ENCODE peak calls at places on chromosomes 6 and 20, in four cellular contexts. U is effector memory CD4-positive, alpha-beta T cell; E is IMR-90; C is OCI-LY7. J is an unnamed sample. For H3K4me1 and H3K9me3, the result is how much of the 10 kb centered on the place peaks cover.

GRCh38 chr6:141988954-141989705 is 143.6 kb upstream of the GJE1 start:
- DNase-seq in U (no peak), E (peak), C (peak), J (peak)

GRCh38 chr6:42426191-42426590 is 25.5 kb downstream of the TRERF1 start:
- DNase-seq in U (no peak), E (no peak), C (no peak), J (no peak)

GRCh38 chr20:35000922-35001595 is 45.4 kb downstream of the MYH7B start:
- DNase-seq in U (no peak), E (no peak), C (no peak), J (no peak)

GRCh38 chr20:51529758-51530157 is 12.8 kb downstream of the NFATC2 start:
- DNase-seq in U (peak), E (peak), C (peak), J (peak)

GRCh38 chr6:124512431-124512830 is 449.8 kb upstream of the RNF217 start:
- DNase-seq in U (no peak), E (no peak), C (no peak), J (no peak)

GRCh38 chr6:138882369-138883017 is 86.6 kb downstream of the ECT2L start:
- DNase-seq in U (no peak), E (no peak), C (no peak), J (no peak)

GRCh38 chr6:157699777-157700636 is 123.0 kb upstream of the SNX9 start:
- DNase-seq in U (no peak), E (no peak), C (no peak), J (no peak)

GRCh38 chr20:15992564-15992963 is 580.7 kb downstream of the KIF16B start:
- DNase-seq in U (no peak), E (no peak), C (no peak), J (no peak)

GRCh38 chr6:54988576-54988975 is 142.0 kb downstream of the FAM83B start:
- DNase-seq in U (no peak), E (peak), C (no peak), J (no peak)

GRCh38 chr6:147054871-147055270 is 149.3 kb upstream of the STXBP5 start:
- DNase-seq in U (no peak), E (no peak), C (no peak), J (no peak)

GRCh38 chr6:16334671-16335070 is 96.3 kb downstream of the GMPR start:
- DNase-seq in U (no peak), E (peak), C (no peak), J (no peak)

GRCh38 chr20:3380228-3381070 is 27.0 kb downstream of the DNAAF9 start:
- DNase-seq in U (no peak), E (peak), C (no peak), J (no peak)

GRCh38 chr6:73562557-73562956 is 41.7 kb upstream of the EEF1A1 start:
- DNase-seq in U (no peak), E (no peak), C (no peak), J (no peak)

GRCh38 chr6:31815025-31815838 is at the start of the genes HSPA1A and HSPA1L:
- DNase-seq in U (peak), E (peak), C (no peak), J (peak)

GRCh38 chr6:2552648-2553154 is 198.0 kb downstream of the MYLK4 start:
- DNase-seq in U (no peak), E (peak), C (no peak), J (no peak)

GRCh38 chr6:34132486-34133185 is 13.3 kb downstream of the GRM4 start:
- DNase-seq in U (no peak), E (peak), C (peak), J (peak)

GRCh38 chr6:85459224-85459901 is 9.5 kb downstream of the NT5E start:
- DNase-seq in U (no peak), E (peak), C (no peak), J (no peak)

GRCh38 chr6:109299695-109300564 is 82.3 kb downstream of the CD164 start:
- DNase-seq in U (no peak), E (no peak), C (no peak), J (no peak)

GRCh38 chr20:37361336-37361735 is 15.4 kb downstream of the SRC start:
- DNase-seq in U (no peak), E (no peak), C (no peak), J (no peak)

GRCh38 chr6:34514593-34515472 is 41.3 kb downstream of the SPDEF start:
- DNase-seq in U (no peak), E (peak), C (no peak), J (no peak)

GRCh38 chr6:137762168-137763090 is 104.6 kb upstream of the TNFAIP3 start:
- DNase-seq in U (no peak), E (no peak), C (no peak), J (peak)

GRCh38 chr6:119138906-119139541 is 60.6 kb upstream of the FAM184A start:
- DNase-seq in U (no peak), E (no peak), C (no peak), J (no peak)

GRCh38 chr6:17269840-17270239 is 11.3 kb upstream of the RBM24 start:
- DNase-seq in U (no peak), E (peak), C (no peak), J (no peak)

DNA sequence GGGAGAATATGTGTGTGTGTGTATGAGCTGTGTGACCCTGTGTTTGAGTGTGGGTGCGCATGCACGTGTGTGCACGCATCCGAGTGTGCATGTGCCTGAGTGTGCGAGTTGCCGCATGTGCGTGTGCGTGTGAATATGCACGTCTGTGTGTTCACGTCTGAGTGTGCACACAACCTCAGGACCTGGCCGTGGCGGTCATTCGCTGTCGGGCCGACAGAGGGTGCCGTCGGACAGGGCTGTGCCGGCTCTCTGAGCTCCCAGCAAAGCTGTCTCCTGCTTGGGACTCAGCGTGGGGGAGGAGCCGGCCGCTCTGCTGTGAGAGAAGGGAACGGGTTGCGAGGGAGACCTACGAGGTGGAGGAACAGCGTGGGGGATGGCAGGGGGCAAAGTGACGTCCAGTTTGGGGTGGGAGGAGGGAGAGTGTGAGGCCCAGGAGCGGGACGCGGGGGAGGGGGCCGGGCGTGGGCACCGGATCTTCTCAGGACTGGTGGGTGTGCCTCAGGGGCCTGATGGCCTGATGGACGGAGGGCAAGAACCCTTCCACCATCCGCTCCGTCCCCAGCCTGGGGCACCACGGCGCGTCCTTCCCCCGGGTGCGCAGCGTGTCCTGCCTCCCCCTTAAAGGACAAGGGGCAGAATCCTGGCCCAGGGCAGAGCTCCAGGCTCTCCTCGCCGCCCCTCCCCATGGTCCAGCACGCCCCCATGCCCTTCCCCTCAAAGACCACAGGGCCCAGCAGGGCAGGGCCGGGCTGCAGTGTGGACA is 19.9 kb downstream of the SLC17A9 start:
- DNase-seq in U (peak), E (peak), C (peak), J (peak)
- H3K4me3 ChIP-seq in U (peak), E (peak), C (no peak), J (no peak)

GRCh38 chr6:154737424-154737823 is 4.2 kb downstream of the SCAF8 start:
- DNase-seq in U (no peak), E (no peak), C (no peak), J (no peak)

GRCh38 chr6:154745243-154745642 is 12.0 kb downstream of the SCAF8 start:
- DNase-seq in U (no peak), E (no peak), C (no peak), J (no peak)

GRCh38 chr6:154736613-154737259 is 3.5 kb downstream of the SCAF8 start:
- DNase-seq in U (no peak), E (no peak), C (no peak), J (no peak)

GRCh38 chr6:154738561-154738961 is 5.3 kb downstream of the SCAF8 start:
- DNase-seq in U (no peak), E (peak), C (peak), J (no peak)

DNA sequence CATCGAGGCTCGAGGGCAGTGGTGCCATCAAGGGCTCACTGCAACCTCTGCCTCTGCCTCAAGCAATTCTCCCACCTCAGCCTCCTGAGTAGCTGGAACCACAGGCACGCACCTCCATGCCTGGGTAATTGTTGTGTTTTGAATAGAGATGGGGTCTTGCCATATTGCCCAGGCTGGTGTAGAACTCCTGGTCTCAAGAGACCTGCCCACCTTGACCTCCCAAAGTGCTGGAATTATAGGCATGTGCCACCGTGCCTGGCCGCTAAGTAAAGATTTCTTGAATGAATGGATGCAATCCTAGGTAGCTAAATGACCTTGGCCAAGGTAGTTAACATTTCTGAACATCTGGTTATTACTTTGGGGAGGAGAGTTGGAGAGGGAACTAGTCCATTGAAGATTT is 7.4 kb downstream of the SCAF8 start:
- DNase-seq in U (no peak), E (no peak), C (no peak), J (no peak)
- H3K4me1 ChIP-seq in U (under half), E (under half), C (under half), J (half or more)

GRCh38 chr20:45053441-45054351 is 47.2 kb downstream of the KCNS1 start:
- DNase-seq in U (no peak), E (no peak), C (no peak), J (no peak)

GRCh38 chr20:45056473-45057148 is 44.3 kb downstream of the KCNS1 start:
- DNase-seq in U (no peak), E (no peak), C (no peak), J (no peak)

GRCh38 chr20:45052698-45053440 is 48.1 kb downstream of the KCNS1 start:
- DNase-seq in U (no peak), E (peak), C (peak), J (peak)

GRCh38 chr20:45058168-45058850 is 42.6 kb downstream of the KCNS1 start:
- DNase-seq in U (no peak), E (no peak), C (no peak), J (no peak)

GRCh38 chr20:45055056-45055455 is 45.9 kb downstream of the KCNS1 start:
- DNase-seq in U (no peak), E (no peak), C (no peak), J (no peak)
- H3K9me3 ChIP-seq in U (under half), E (under half), C (under half), J (under half)

DNA sequence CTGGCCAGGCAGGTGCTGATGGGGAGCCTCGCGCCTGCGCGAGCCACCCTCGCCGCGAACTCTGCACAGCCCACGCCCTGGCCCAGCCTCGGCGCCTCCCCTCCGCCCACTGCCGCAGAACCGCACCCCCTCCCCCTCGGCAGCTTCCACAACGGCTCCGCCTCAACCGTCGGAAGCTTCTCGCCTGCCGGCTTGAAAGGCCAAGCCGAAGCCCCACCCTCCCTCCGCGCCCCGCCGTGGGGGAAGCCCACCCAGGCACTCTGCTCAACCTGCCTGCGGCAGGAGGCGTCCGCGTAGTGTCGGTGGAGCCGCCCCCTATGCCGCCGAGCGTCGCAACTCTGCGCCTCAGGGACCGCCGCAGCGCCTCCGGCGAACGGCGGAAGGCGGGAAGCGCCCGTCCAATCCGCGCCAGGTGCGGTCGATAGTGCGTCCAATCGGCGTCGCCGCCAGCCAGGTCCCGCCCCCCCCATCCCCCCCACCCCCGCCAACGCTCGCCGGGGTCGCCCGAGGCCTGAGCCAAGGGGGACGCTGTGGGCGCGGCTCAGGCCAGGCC is at the start of gene SYCP2:
- DNase-seq in U (peak), E (no peak), C (no peak), J (peak)
- H3K4me3 ChIP-seq in U (peak), E (peak), C (no peak), J (no peak)

GRCh38 chr20:17667445-17667844 is 14.6 kb downstream of the RRBP1 start:
- DNase-seq in U (no peak), E (no peak), C (no peak), J (no peak)

GRCh38 chr20:17669306-17669931 is 12.6 kb downstream of the RRBP1 start:
- DNase-seq in U (no peak), E (no peak), C (no peak), J (no peak)

GRCh38 chr20:17671051-17671450 is 11.0 kb downstream of the RRBP1 start:
- DNase-seq in U (no peak), E (no peak), C (no peak), J (no peak)

GRCh38 chr20:17666491-17666890 is 15.6 kb downstream of the RRBP1 start:
- DNase-seq in U (no peak), E (peak), C (no peak), J (no peak)

GRCh38 chr20:17668432-17668831 is 13.6 kb downstream of the RRBP1 start:
- DNase-seq in U (no peak), E (no peak), C (no peak), J (no peak)
- H3K4me1 ChIP-seq in U (under half), E (under half), C (under half), J (under half)

DNA sequence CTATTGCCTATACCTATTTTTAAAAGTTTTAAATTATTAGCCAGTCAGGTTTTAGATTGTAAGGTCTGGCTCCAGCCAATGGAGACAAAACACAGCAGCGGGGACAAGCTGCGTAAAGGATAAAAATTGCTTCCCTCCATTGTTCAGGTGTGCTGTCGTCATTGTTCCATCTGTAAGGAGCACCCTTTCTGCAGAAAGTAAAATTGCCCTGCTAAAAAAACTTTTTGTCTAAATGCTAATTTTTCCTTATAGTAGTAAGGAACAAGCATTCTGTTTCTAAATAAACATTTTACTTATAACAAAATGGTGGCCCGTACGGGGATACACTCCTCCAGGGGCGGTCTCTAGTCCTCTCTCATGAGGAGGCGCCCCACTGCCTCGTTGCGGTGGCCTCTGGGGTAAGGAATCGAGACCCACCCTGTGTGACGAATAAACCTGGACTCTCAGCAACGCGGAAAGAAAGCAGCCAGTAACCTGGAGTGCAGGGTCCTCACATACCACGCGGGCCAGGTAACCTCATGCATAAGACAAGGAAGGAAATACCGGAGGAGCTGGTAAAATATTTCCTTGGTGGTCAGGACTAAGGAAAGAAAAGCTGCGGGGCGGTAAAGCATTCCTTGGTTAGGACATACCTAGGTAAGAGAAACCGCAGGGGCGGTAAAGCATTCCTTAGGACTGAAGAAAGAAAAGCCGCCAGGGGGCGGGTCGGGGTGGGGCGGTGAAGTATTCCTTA is 80.5 kb downstream of the SYTL3 start:
- DNase-seq in U (no peak), E (no peak), C (no peak), J (no peak)
- H3K9me3 ChIP-seq in U (under half), E (under half), C (under half), J (under half)

GRCh38 chr20:47573586-47573985 is 71.9 kb downstream of the NCOA3 start:
- DNase-seq in U (no peak), E (no peak), C (no peak), J (no peak)

GRCh38 chr20:47576516-47577033 is 74.9 kb downstream of the NCOA3 start:
- DNase-seq in U (no peak), E (peak), C (peak), J (no peak)

GRCh38 chr20:47578543-47578942 is 76.9 kb downstream of the NCOA3 start:
- DNase-seq in U (no peak), E (no peak), C (no peak), J (no peak)

GRCh38 chr20:47574616-47575401 is 73.1 kb downstream of the NCOA3 start:
- DNase-seq in U (no peak), E (peak), C (peak), J (peak)

GRCh38 chr20:47577271-47577670 is 75.6 kb downstream of the NCOA3 start:
- DNase-seq in U (no peak), E (no peak), C (no peak), J (no peak)
- H3K4me3 ChIP-seq in U (no peak), E (no peak), C (no peak), J (no peak)

GRCh38 chr20:2131366-2131765 is 29.7 kb downstream of the STK35 start:
- DNase-seq in U (no peak), E (peak), C (no peak), J (no peak)
- H3K4me1 ChIP-seq in U (under half), E (under half), C (under half), J (under half)

J was measured in CD4-positive, alpha-beta memory T cell.